ENCODE peak calls at places on chromosomes 13 and 19, in nine cellular contexts. V is heart left ventricle, R is thoracic aorta, J is breast epithelium, S is RWPE1, B is adrenal gland, C is esophagus squamous epithelium, U is IMR-90, T is sigmoid colon. H is an unnamed sample.

GRCh38 chr13:30504081-30504480 is 38.3 kb upstream of the HMGB1 start:
- DNase-seq in V (no peak), R (no peak), J (no peak), S (no peak), B (no peak), C (no peak), U (peak; percentile 31), T (no peak), H (no peak)

GRCh38 chr19:15432018-15432494 is 13.3 kb upstream of the AKAP8L start:
- DNase-seq in V (peak; percentile 26), R (no peak), J (no peak), S (no peak), B (no peak), C (no peak), U (no peak), T (peak; percentile 67), H (peak; percentile 58)

GRCh38 chr19:13902993-13903555 is 2.8 kb downstream of the BRME1 start:
- DNase-seq in V (no peak), R (no peak), J (no peak), S (no peak), B (no peak), C (no peak), U (no peak), T (no peak), H (no peak)

GRCh38 chr19:8641908-8642547 is 11.6 kb downstream of the NFILZ start:
- DNase-seq in V (no peak), R (no peak), J (no peak), S (peak; percentile 27), B (no peak), C (no peak), U (peak; percentile 65), T (no peak), H (no peak)

GRCh38 chr13:110361365-110361911 is 54.4 kb downstream of the COL4A2 start:
- DNase-seq in V (peak; percentile 83), R (peak; percentile 35), J (no peak), S (no peak), B (no peak), C (no peak), U (peak; percentile 88), T (peak; percentile 90), H (no peak)

GRCh38 chr13:102351486-102351885 is 50.4 kb downstream of the FGF14 start:
- DNase-seq in V (no peak), R (no peak), J (no peak), S (no peak), B (no peak), C (no peak), U (no peak), T (no peak), H (no peak)

GRCh38 chr19:29329460-29330134 is 116.6 kb upstream of the UQCRFS1 start:
- DNase-seq in V (no peak), R (no peak), J (no peak), S (no peak), B (no peak), C (no peak), U (no peak), T (no peak), H (no peak)

GRCh38 chr13:112770504-112770903 is 80.7 kb downstream of the ATP11A start:
- DNase-seq in V (no peak), R (no peak), J (no peak), S (no peak), B (no peak), C (no peak), U (no peak), T (no peak), H (no peak)

GRCh38 chr13:25709088-25709487 is 337.3 kb downstream of the ATP8A2 start:
- DNase-seq in V (no peak), R (no peak), J (no peak), S (no peak), B (no peak), C (no peak), U (no peak), T (no peak), H (no peak)

GRCh38 chr13:89514534-89515312 is 1832.8 kb upstream of the MIR17HG start:
- DNase-seq in V (no peak), R (no peak), J (no peak), S (peak; percentile 63), B (peak; percentile 41), C (no peak), U (peak; percentile 8), T (no peak), H (peak; percentile 54)

GRCh38 chr19:49019242-49019932 is 2.5 kb upstream of the LHB start:
- DNase-seq in V (peak; percentile 71), R (no peak), J (no peak), S (peak; percentile 70), B (peak; percentile 50), C (no peak), U (peak; percentile 17), T (no peak), H (peak; percentile 84)
- TF ChIP-seq CTCF in V (no peak), R (no peak), J (no peak), S (peak; percentile 31), B (no peak), C (no peak), U (peak; percentile 27), T (no peak), H (peak; percentile 11)

DNA sequence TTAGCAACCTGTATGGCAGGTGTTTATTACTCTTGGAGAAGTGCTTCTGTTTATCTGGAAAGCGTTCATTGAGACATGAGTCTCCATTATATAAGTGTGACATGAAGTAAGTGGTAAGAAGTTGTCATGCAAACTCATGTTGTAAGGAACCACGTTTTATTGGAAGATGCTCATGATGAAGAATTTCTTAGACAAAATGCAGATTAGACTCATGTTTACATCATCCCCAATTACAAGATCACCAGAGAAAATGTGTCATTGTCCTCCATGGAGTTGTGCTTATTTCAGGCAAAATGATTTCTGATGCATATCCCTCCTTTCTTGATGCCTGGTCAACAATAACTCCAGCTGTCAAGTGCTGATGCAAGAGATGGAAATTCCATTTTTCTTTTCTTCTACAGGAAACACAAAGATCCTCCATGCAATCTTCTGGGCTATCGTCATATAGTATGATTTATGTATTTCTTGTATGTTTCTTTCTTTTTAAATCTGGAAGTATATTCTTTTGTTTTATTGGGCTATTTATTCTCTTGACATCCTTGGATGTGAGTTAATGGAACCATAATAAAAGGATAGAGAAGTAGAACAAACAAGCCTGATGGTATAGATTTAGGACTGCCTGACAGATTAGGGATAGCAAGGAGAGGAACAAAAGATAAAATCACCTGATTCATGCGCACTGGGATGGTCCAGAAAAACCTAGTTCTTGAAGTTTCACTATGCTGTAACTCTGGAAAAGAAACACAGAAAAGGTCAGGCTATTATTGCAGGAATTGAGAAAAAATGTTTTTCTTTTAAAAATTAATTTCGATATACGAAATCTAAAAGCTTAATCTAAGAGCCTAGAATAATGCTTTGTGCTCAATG is 50.7 kb upstream of the DIAPH3 start:
- DNase-seq in V (no peak), R (no peak), J (no peak), S (no peak), B (no peak), C (no peak), U (no peak), T (no peak), H (no peak)
- H3K27ac ChIP-seq in V (no peak overlapping the region), R (no peak overlapping the region), J (no peak overlapping the region), S (no peak overlapping the region), B (no peak overlapping the region), C (no peak overlapping the region), U (no peak overlapping the region), T (no peak overlapping the region), H (no peak overlapping the region)

DNA sequence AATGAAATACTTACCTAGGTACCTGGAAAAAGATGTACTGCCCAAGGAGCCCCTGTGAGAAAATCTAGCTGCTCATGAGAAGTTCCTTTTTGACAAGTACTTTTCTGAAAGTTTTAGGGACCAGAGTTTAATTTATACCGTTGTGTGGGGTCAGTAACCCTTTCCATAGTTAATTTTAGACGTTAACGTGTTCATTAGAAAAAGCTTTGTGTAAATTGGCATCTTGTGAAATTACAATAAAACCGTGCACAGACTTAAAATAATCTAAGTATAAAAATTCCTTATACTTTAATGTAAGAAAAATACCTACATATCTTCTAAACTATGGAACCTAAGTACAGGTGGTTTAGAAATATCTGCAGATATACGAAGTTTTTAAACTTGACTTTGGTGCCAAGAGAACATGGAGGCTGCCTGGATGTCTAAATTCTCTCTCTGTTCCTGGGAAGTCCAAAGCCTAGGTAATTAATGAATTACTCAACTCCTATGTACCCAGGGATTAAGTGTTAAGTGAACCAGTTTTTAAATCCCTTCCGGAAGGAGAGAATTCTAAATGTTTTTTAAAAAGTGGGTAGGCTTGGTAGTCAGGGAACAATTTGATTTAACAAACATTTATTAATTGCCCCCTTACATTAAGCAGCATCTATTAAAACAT is 50.2 kb upstream of the PDX1 start:
- DNase-seq in V (no peak), R (no peak), J (no peak), S (no peak), B (no peak), C (no peak), U (no peak), T (no peak), H (no peak)
- TF ChIP-seq CTCF in V (no peak), R (no peak), J (no peak), S (peak; percentile 2), B (no peak), C (no peak), U (no peak), T (no peak), H (peak; percentile 35)

GRCh38 chr19:11242864-11243797 is 3.7 kb downstream of the ANGPTL8 start:
- DNase-seq in V (peak; percentile 94), R (peak; percentile 76), J (peak; percentile 79), S (peak; percentile 96), B (peak; percentile 98), C (peak; percentile 16), U (peak; percentile 77), T (peak; percentile 97), H (no peak)
- H3K27ac ChIP-seq in V (peak overlapping the region; percentile 77), R (no peak overlapping the region), J (peak overlapping the region; percentile 28), S (peak overlapping the region; percentile 47), B (no peak overlapping the region), C (peak overlapping the region; percentile 74), U (no peak overlapping the region), T (peak overlapping the region; percentile 36), H (no peak overlapping the region)

GRCh38 chr13:100573121-100573520 is 15.5 kb downstream of the GGACT start:
- DNase-seq in V (peak; percentile 66), R (no peak), J (peak; percentile 59), S (peak; percentile 52), B (peak; percentile 68), C (peak; percentile 12), U (peak; percentile 82), T (peak; percentile 77), H (no peak)
- TF ChIP-seq CTCF in V (peak; percentile 62), R (peak; percentile 57), J (no peak), S (peak; percentile 67), B (peak; percentile 73), C (peak; percentile 68), U (peak; percentile 70), T (peak; percentile 60), H (peak; percentile 78)

DNA sequence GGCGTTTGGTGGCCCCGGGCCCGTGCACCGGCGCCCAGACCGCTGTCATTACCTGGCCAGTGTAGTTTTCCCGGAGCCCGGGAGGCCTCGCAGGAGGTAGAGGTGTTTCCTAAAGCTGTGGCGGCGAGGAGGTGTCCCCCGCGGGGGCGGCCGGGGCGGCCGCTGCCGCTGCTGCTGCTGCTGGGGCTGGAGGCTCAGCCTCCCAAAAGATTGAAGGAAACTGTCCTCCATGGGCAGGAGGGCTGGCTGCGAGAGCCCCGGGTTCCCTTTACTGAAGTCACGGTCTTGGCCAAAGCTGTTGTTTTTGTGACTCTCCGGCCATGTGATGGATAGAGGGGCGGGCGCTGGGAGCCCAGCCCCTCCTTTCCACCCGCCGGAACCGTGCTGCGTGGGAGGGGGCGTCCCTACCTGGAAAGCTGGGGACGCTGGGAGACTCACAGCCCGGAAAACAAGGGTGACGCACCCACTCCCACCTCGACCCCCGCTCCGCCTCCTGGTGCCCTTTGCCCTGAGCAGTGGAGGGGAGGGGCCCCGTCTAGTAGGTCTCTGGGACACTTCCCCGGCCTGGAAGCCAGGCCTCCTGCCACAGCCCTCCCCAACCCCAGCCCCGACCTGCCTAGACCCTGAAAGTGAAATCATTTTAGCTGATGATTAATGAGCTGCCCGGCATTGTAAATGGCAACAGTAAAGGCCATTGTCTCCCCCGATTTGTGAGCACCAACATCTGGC is at the start of gene N4BP2L1:
- DNase-seq in V (peak; percentile 82), R (peak; percentile 45), J (peak; percentile 64), S (no peak), B (peak; percentile 80), C (peak; percentile 45), U (no peak), T (peak; percentile 87), H (no peak)
- H3K27ac ChIP-seq in V (peak within 1 kb of the TSS; percentile 88), R (peak within 1 kb of the TSS; percentile 79), J (peak within 1 kb of the TSS; percentile 97), S (peak within 1 kb of the TSS; percentile 42), B (peak within 1 kb of the TSS; percentile 61), C (peak within 1 kb of the TSS; percentile 95), U (no peak within 1 kb of the TSS), T (peak within 1 kb of the TSS; percentile 89), H (no peak within 1 kb of the TSS)

H was measured in RWPE2.